ENCODE peak calls at places on chromosomes 1 and 21, in four cellular contexts. N is choroid plexus epithelial cell, I is breast epithelium, G is NB4. S is an unnamed sample.
A peak's percentile ranks its signal among the peaks of the same experiment; 100 is the strongest.

GRCh38 chr1:33946836-33947235 is 83.0 kb downstream of the HMGB4 start:
- DNase-seq in N (no peak), I (no peak), G (no peak), S (no peak)

GRCh38 chr21:39029086-39029772 is 154.0 kb downstream of the PSMG1 start:
- DNase-seq in I (no peak), G (no peak), N (peak; percentile 73), S (peak; percentile 51)

GRCh38 chr1:230340778-230341546 is 85.2 kb downstream of the PGBD5 start:
- DNase-seq in G (no peak), I (no peak), N (no peak), S (no peak)

GRCh38 chr1:192879416-192879815 is 70.6 kb downstream of the RGS2 start:
- DNase-seq in G (peak; percentile 14), N (peak; percentile 32), I (no peak), S (no peak)

GRCh38 chr1:941588-942383 is 17.3 kb downstream of the NOC2L start:
- DNase-seq in I (no peak), N (peak; percentile 95), G (peak; percentile 76), S (no peak)

GRCh38 chr1:204623365-204623893 is 62.1 kb downstream of the LRRN2 start:
- DNase-seq in I (no peak), G (peak; percentile 19), N (peak; percentile 76), S (peak; percentile 39)

GRCh38 chr1:47232187-47232874 is at the start of gene TAL1:
- DNase-seq in G (peak; percentile 53), N (no peak), I (no peak), S (no peak)

GRCh38 chr1:89884718-89885596 is 64.1 kb downstream of the LRRC8D start:
- DNase-seq in G (no peak), I (no peak), N (peak; percentile 71), S (no peak)

GRCh38 chr1:8257621-8258020 is 60.3 kb upstream of the SLC45A1 start:
- DNase-seq in G (no peak), I (no peak), N (no peak), S (no peak)

GRCh38 chr1:12040457-12041051 is 21.3 kb downstream of the MIIP start:
- DNase-seq in N (peak; percentile 53), G (no peak), I (no peak), S (peak; percentile 65)

DNA sequence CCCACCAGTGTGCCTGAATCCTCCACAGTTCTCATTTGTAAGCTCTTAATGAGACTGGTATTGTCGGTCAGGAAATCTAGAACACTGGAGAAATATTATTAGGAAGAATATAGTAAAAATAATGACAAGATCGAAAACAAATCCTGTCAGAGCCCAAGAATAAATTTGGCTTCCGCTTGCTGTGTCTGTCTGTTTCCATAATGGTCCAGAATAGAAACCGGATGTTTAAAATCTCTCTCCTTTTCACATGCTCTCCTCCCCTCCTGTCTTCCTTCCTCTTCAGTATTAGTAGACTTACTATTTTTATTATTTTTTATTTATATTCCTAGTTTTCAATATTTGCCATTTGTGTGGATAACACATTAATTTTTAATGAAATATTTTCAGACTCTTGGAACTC is 187.7 kb downstream of the SDCCAG8 start:
- DNase-seq in N (no peak), I (no peak), G (no peak), S (no peak)
- TF ChIP-seq CTCF in N (no peak), I (no peak), G (no peak), S (no peak)

GRCh38 chr1:152000989-152001630 is 7.5 kb upstream of the S100A10 start:
- DNase-seq in I (peak; percentile 35), N (no peak), G (no peak), S (no peak)
- H3K4me3 ChIP-seq in I (no peak overlapping the region), N (no peak overlapping the region), G (no peak overlapping the region), S (no peak overlapping the region)

GRCh38 chr1:58816072-58816746 is 32.4 kb upstream of the JUN start:
- DNase-seq in G (peak; percentile 91), N (peak; percentile 90), I (peak; percentile 77), S (peak; percentile 40)
- TF ChIP-seq CTCF in G (no peak), N (peak; percentile 29), I (no peak), S (no peak)

DNA sequence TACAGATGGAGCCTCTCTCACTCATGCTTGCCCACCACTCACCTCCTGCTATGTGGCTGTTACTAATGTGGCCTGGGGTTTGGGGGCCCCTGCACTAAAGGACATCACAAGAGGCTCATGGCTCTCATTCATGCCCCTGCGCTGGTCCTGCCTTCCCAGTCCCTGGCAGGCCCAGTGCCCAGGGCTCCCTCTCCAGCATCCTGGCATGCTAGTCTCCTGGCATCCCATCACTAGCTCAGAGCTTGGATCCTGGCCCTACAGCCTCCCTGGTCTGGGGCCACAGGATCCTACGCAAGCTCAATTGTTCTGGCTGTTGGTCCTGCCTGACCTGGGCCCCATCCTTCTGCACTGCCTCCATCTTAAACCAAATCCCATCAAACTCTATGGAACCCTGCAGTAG is 685.4 kb downstream of the PTPRU start:
- DNase-seq in I (no peak), N (no peak), G (no peak), S (no peak)
- H3K4me3 ChIP-seq in I (no peak overlapping the region), N (no peak overlapping the region), G (no peak overlapping the region), S (no peak overlapping the region)

GRCh38 chr1:63362578-63362977 is 4.8 kb upstream of the ALG6 start:
- DNase-seq in I (no peak), N (peak; percentile 13), G (no peak), S (no peak)

GRCh38 chr1:63366915-63367217 is 561 bp upstream of the ALG6 start:
- DNase-seq in I (no peak), N (no peak), G (no peak), S (no peak)

GRCh38 chr1:63363014-63363413 is 4.4 kb upstream of the ALG6 start:
- DNase-seq in I (no peak), G (no peak), N (peak; percentile 27), S (no peak)

GRCh38 chr1:63368131-63368530 is 704 bp downstream of the ALG6 start:
- DNase-seq in I (no peak), G (peak; percentile 34), N (peak; percentile 13), S (no peak)

DNA sequence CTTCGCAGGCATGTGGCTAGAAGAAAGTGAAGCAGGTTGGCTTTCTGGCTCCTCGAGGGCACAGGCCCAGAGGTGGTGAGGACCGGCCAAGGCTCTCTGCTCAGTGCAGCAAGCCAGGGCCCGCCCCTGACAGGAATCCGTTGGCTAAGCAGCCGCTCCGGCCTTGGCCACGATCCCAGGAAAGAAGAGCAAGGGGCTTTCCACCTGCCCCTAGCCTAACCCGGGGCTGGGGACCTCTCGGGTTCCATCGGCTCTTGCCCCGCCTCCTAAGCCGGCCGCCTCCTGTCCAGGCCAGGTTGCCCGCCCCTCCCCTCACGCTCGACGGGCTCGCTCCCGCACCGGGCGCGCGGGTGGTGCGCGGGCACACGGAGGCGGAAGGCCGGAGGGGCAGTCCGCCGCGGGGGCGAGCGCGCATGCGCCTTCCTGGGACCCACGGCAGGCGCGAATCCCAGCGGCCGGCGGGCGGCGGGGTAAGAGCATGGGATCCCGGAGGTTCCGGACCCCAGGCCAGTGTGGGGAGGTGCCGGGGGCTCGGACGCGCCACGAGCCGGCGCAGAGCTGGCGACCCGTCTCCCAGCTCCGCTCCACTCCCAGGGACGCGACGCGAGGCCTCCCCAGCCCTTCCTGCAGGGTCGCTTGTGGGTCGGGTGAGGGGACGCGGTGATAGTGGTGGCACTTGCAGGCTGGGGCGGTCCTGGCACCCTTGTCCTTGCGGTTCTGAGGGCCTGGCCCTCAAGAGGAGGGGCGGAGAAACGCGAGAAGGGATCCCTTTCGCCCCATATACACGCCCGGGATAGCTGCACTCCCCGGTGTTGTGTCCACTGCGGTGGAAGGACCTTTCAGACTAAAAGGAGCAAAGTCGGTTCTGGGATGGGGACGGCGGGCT is at the start of gene ALG6:
- DNase-seq in I (peak; percentile 84), N (peak; percentile 95), G (peak; percentile 94), S (peak; percentile 56)
- TF ChIP-seq CTCF in I (no peak), N (no peak), G (no peak), S (no peak)

GRCh38 chr1:85992756-85993155 is 163.8 kb downstream of the COL24A1 start:
- DNase-seq in I (no peak), G (peak; percentile 16), N (peak; percentile 65), S (peak; percentile 48)
- H3K4me3 ChIP-seq in I (no peak overlapping the region), G (no peak overlapping the region), N (peak overlapping the region; percentile 11), S (peak overlapping the region; percentile 14)

DNA sequence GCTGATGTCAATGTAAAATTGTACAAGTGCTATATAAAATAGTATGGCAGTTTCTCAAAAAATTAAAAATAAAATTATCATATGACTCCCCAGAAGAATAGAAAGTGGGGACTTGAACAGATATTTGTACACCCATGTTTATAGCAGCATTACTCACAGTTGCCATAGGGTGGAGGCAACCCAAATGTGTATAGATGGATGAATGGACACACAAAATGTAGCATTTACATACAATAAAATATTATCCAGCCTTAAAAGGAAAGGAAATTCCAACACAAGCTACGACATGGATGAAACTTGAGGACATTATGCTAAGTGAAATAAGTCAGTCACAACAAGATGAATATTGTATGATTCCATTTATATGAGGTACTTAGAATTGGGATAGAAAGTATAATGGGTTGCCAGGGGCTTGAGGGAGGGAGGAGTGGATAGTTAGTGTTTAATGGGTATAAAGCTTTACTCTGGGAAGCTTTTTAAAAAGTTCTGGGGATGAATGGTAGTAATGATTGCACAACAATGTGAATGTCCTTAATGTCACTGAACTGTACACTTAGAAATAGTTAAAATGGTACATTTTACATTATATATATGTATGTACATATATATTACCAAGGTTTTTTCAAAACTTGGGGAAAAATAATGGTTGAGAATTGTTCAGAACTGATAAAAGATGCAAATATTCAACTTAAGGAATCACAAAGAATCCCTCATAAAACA is 53.0 kb upstream of the ADORA3 start:
- DNase-seq in N (no peak), I (no peak), G (no peak), S (no peak)
- TF ChIP-seq CTCF in N (no peak), I (no peak), G (no peak), S (no peak)

DNA sequence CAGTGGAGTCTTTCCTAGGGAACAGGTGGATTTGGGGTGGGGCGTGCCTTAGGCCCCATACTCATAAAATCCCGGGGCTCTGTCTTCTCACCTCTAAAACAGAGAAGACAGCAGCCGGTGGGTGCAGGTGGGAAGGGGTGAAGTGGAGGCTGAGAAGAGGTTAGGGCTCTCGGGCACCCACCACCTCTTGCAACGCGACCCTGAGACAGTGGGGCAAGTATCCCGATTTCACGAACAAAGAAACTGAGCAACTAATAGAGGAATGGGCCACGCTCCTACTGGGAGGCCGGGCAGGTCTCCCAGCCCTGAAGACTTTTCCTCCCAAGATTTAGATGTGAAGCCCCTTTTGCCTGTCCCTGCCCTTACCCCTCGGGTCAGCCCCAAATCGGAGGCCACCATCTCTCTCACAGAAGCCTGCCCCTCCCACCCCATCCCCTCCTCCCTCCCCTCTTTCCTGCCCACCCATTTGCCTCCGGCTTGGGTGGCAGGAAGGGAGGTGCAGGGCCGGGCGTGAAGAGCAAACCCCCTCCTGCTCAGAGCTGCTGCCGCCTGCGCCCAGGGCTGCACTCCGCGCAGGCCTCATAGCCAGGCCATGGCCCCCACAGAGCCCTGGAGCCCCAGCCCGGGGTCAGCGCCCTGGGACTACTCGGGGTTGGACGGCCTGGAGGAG is at the start of gene GPR25:
- DNase-seq in G (no peak), I (no peak), N (no peak), S (no peak)
- H3K4me3 ChIP-seq in G (no peak within 1 kb of the TSS), I (no peak within 1 kb of the TSS), N (no peak within 1 kb of the TSS), S (no peak within 1 kb of the TSS)

DNA sequence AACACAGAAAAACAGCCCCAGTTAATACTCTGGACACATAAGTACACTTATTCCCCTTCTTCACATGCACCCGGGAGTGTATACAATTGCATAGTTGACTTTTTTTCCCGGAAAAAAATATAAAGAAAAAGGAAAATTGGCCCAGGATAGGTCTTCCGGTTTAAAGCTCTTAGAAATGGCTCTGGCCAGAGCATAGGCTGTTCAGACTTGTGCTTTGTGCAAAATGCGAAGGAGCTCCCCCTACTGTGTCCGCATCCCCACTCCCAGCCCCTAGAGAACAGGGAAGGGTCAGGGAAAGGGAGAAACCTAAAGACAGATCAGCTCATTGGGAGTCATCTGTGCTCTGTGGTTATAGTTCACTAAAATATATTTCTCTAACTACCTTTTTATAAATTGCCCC is 5.5 kb upstream of the MTMR11 start:
- DNase-seq in I (no peak), G (no peak), N (peak; percentile 67), S (no peak)
- TF ChIP-seq CTCF in I (no peak), G (peak; percentile 14), N (peak; percentile 68), S (peak; percentile 40)

S was measured in HFF-Myc.